ENCODE peak calls at places on chromosome 10, in five cellular contexts. O is ELR, M is renal cortical epithelial cell, K is hepatic stellate cell, F is HCEC 1CT. H is an unnamed sample.

GRCh38 chr10:11673346-11674330 is 62.2 kb upstream of the USP6NL start:
- DNase-seq in O (no peak), M (no peak), K (no peak), F (no peak), H (no peak)

GRCh38 chr10:115827650-115828049 is 445.4 kb downstream of the GFRA1 start:
- DNase-seq in O (peak), M (peak), K (no peak), F (no peak), H (no peak)

GRCh38 chr10:112559328-112559727 is 112.3 kb downstream of the VTI1A start:
- DNase-seq in O (no peak), M (no peak), K (no peak), F (no peak), H (no peak)

GRCh38 chr10:131946321-131946751 is 35.4 kb downstream of the BNIP3 start:
- DNase-seq in O (peak), M (peak), K (peak), F (peak), H (peak)

GRCh38 chr10:71634531-71635164 is 84.9 kb downstream of the C10orf105 start:
- DNase-seq in O (no peak), M (peak), K (no peak), F (no peak), H (no peak)

GRCh38 chr10:125066704-125067447 is 93.5 kb downstream of the CTBP2 start:
- DNase-seq in O (no peak), M (no peak), K (no peak), F (no peak), H (no peak)

GRCh38 chr10:89738551-89739209 is 37.3 kb downstream of the KIF20B start:
- DNase-seq in O (no peak), M (no peak), K (no peak), F (no peak), H (no peak)

GRCh38 chr10:76303682-76304316 is 872.4 kb downstream of the LRMDA start:
- DNase-seq in O (peak), M (peak), K (peak), F (peak), H (peak)

GRCh38 chr10:29676732-29677131 is 42.0 kb upstream of the SVIL start:
- DNase-seq in O (no peak), M (no peak), K (no peak), F (no peak), H (no peak)

GRCh38 chr10:66627156-66627555 is 298.7 kb upstream of the LRRTM3 start:
- DNase-seq in O (peak), M (no peak), K (peak), F (no peak), H (peak)

GRCh38 chr10:42976353-42977031 is 100.4 kb upstream of the RET start:
- DNase-seq in O (no peak), M (no peak), K (no peak), F (no peak), H (no peak)

GRCh38 chr10:32746869-32747268 is 211.2 kb downstream of the ITGB1 start:
- DNase-seq in O (no peak), M (no peak), K (no peak), F (no peak), H (no peak)

GRCh38 chr10:72276421-72277339 is 3.0 kb downstream of the DDIT4 start:
- DNase-seq in O (peak), M (peak), K (no peak), F (peak), H (peak)

GRCh38 chr10:61749271-61749670 is 86.5 kb downstream of the CABCOCO1 start:
- DNase-seq in O (no peak), M (no peak), K (no peak), F (no peak), H (no peak)

GRCh38 chr10:56317603-56318002 is 43.5 kb downstream of the ZWINT start:
- DNase-seq in O (no peak), M (no peak), K (no peak), F (no peak), H (peak)

GRCh38 chr10:123402656-123403055 is 248.5 kb downstream of the BUB3 start:
- DNase-seq in O (no peak), M (no peak), K (no peak), F (no peak), H (no peak)

GRCh38 chr10:43955002-43955596 is 306.4 kb upstream of the ZNF32 start:
- DNase-seq in O (no peak), M (no peak), K (no peak), F (no peak), H (no peak)

GRCh38 chr10:5540080-5540479 is 15.3 kb downstream of the CALML3 start:
- DNase-seq in O (no peak), M (no peak), K (no peak), F (no peak), H (no peak)

GRCh38 chr10:46542567-46543323 is 13.7 kb downstream of the GPRIN2 start:
- DNase-seq in O (no peak), M (no peak), K (no peak), F (no peak), H (no peak)

GRCh38 chr10:47088656-47089354 is 177.6 kb downstream of the PTPN20 start:
- DNase-seq in O (no peak), M (no peak), K (no peak), F (no peak), H (no peak)

GRCh38 chr10:73644015-73644743 is 2.9 kb upstream of the MYOZ1 start:
- DNase-seq in O (peak), M (peak), K (peak), F (peak), H (peak)

GRCh38 chr10:79404231-79404609 is 41.2 kb downstream of the ZCCHC24 start:
- DNase-seq in O (peak), M (no peak), K (peak), F (peak), H (no peak)

GRCh38 chr10:95789928-95790327 is 34.0 kb downstream of the ENTPD1 start:
- DNase-seq in O (no peak), M (no peak), K (no peak), F (no peak), H (no peak)

GRCh38 chr10:107631876-107632275 is 467.4 kb upstream of the SORCS1 start:
- DNase-seq in O (no peak), M (no peak), K (no peak), F (no peak), H (peak)

GRCh38 chr10:86535057-86535882 is 13.7 kb upstream of the WAPL start:
- DNase-seq in O (peak), M (peak), K (peak), F (peak), H (peak)

GRCh38 chr10:69092959-69093850 is 5.3 kb downstream of the SRGN start:
- DNase-seq in O (peak), M (peak), K (peak), F (peak), H (peak)

GRCh38 chr10:114754445-114755320 is 66.9 kb upstream of the FHIP2A start:
- DNase-seq in O (peak), M (peak), K (no peak), F (peak), H (peak)